ENCODE peak calls at places on chromosomes 16 and 17, in eight cellular contexts. P is stimulated activated effector memory CD8-positive, alpha-beta T cell treated with anti-CD3 and anti-CD28 coated beads, Interleukin-12 subunit alpha, Interleukin-12 subunit beta, amount 100 ng/mL, for 72 hours; V is anterior cingulate cortex; R is NCI-H1930; I is GM04503; C is PC-9; F is GM12864; W is H54. N is an unnamed sample.
A peak's percentile ranks its signal among the peaks of the same experiment; 100 is the strongest.

GRCh38 chr17:8436169-8436932 is 667 bp downstream of the NDEL1 start:
- DNase-seq in V (no peak), P (peak; percentile 56), I (peak; percentile 21), R (no peak), C (peak; percentile 70), W (peak; percentile 61), F (no peak), N (peak; percentile 67)

GRCh38 chr17:68035131-68035522 is 408 bp upstream of the KPNA2 start:
- DNase-seq in P (peak; percentile 72), R (peak; percentile 99), C (peak; percentile 91), F (no peak), V (peak; percentile 83), W (peak; percentile 82), I (no peak), N (peak; percentile 93)

GRCh38 chr17:49565948-49566491 is 9.7 kb upstream of the NXPH3 start:
- DNase-seq in F (no peak), W (no peak), P (no peak), I (no peak), V (no peak), C (peak; percentile 38), R (no peak), N (no peak)

GRCh38 chr17:47902039-47902744 is 6.2 kb downstream of the SP2 start:
- DNase-seq in V (no peak), W (no peak), F (no peak), I (no peak), R (no peak), P (no peak), C (no peak), N (no peak)

GRCh38 chr16:67372664-67373063 is 20.6 kb downstream of the TPPP3 start:
- DNase-seq in C (no peak), P (no peak), V (no peak), F (no peak), I (no peak), R (no peak), W (no peak), N (no peak)

GRCh38 chr16:4924593-4925378 is 12.2 kb downstream of the PPL start:
- DNase-seq in W (no peak), R (no peak), V (no peak), F (no peak), C (peak; percentile 99), I (no peak), P (no peak), N (peak; percentile 73)

GRCh38 chr16:68116256-68116853 is 31.2 kb downstream of the NFATC3 start:
- DNase-seq in W (no peak), I (no peak), P (no peak), C (no peak), F (no peak), R (no peak), V (no peak), N (peak; percentile 9)

GRCh38 chr16:86502856-86503748 is 7.2 kb upstream of the FOXF1 start:
- DNase-seq in V (no peak), F (no peak), P (no peak), C (no peak), R (no peak), W (no peak), I (no peak), N (no peak)

GRCh38 chr17:29078183-29079045 is 35.5 kb downstream of the PIPOX start:
- DNase-seq in C (peak; percentile 55), P (no peak), F (no peak), W (peak; percentile 53), V (no peak), R (no peak), I (no peak), N (no peak)

GRCh38 chr17:10875411-10875810 is 37.5 kb upstream of the PIRT start:
- DNase-seq in C (peak; percentile 4), V (no peak), I (no peak), F (no peak), P (no peak), W (no peak), R (no peak), N (no peak)

GRCh38 chr16:85222151-85222863 is 110.0 kb upstream of the CIBAR2 start:
- DNase-seq in R (no peak), P (no peak), V (no peak), F (no peak), I (no peak), W (no peak), C (no peak), N (no peak)

GRCh38 chr17:31307640-31308039 is 6.2 kb downstream of the EVI2B start:
- DNase-seq in R (no peak), I (no peak), C (no peak), V (no peak), F (no peak), P (no peak), W (no peak), N (no peak)

GRCh38 chr17:27340990-27341595 is 47.2 kb downstream of the WSB1 start:
- DNase-seq in R (no peak), V (no peak), F (no peak), W (no peak), P (no peak), I (no peak), C (no peak), N (no peak)

GRCh38 chr17:79220715-79221291 is 146.2 kb downstream of the ENGASE start:
- DNase-seq in W (no peak), R (no peak), V (no peak), I (no peak), F (no peak), P (no peak), C (no peak), N (no peak)

GRCh38 chr17:60345233-60345632 is 46.7 kb downstream of the USP32 start:
- DNase-seq in V (no peak), F (no peak), P (no peak), C (no peak), W (no peak), I (no peak), R (no peak), N (no peak)

GRCh38 chr17:66829386-66829864 is 5.5 kb upstream of the CACNG5 start:
- DNase-seq in F (no peak), V (no peak), I (peak; percentile 10), C (peak; percentile 40), W (peak; percentile 73), R (no peak), P (no peak), N (peak; percentile 46)

GRCh38 chr16:59886021-59886420 is 1151.9 kb upstream of the GOT2 start:
- DNase-seq in R (no peak), C (no peak), F (no peak), V (no peak), W (no peak), P (no peak), I (peak; percentile 65), N (peak; percentile 15)

GRCh38 chr17:43831633-43832032 is 1.3 kb downstream of the MPP3 start:
- DNase-seq in F (no peak), V (no peak), I (no peak), P (no peak), R (no peak), W (no peak), C (no peak), N (no peak)

GRCh38 chr17:7747586-7747985 is 30.0 kb downstream of the DNAH2 start:
- DNase-seq in V (no peak), I (peak; percentile 37), C (no peak), F (no peak), W (no peak), P (no peak), R (no peak), N (no peak)

GRCh38 chr16:7513429-7513828 is 180.8 kb downstream of the RBFOX1 start:
- DNase-seq in R (no peak), W (no peak), I (no peak), V (no peak), P (no peak), F (no peak), C (peak; percentile 2), N (no peak)

GRCh38 chr16:56930516-56931252 is 1.3 kb upstream of the HERPUD1 start:
- DNase-seq in V (no peak), F (no peak), P (no peak), C (no peak), R (no peak), I (no peak), W (no peak), N (no peak)

GRCh38 chr17:72747416-72747815 is 345.1 kb downstream of the SLC39A11 start:
- DNase-seq in R (no peak), I (no peak), P (no peak), W (no peak), C (no peak), V (no peak), F (no peak), N (no peak)

GRCh38 chr16:8355714-8356113 is 234.6 kb downstream of the TMEM114 start:
- DNase-seq in C (no peak), P (no peak), W (no peak), I (no peak), V (no peak), R (no peak), F (no peak), N (no peak)

GRCh38 chr17:81812571-81813370 is 8.8 kb downstream of the GCGR start:
- DNase-seq in W (no peak), R (no peak), V (no peak), C (no peak), I (no peak), F (no peak), P (no peak), N (no peak)

GRCh38 chr16:1990336-1991134 is 765 bp downstream of the SYNGR3 start:
- DNase-seq in R (peak; percentile 64), I (no peak), W (no peak), P (peak; percentile 46), V (no peak), F (no peak), C (no peak), N (peak; percentile 41)

GRCh38 chr17:40541060-40541872 is 24.0 kb downstream of the CCR7 start:
- DNase-seq in F (no peak), R (no peak), P (peak; percentile 43), V (no peak), W (no peak), I (no peak), C (no peak), N (no peak)

GRCh38 chr17:5241861-5242671 is 7.4 kb upstream of the SCIMP start:
- DNase-seq in F (peak; percentile 66), C (no peak), I (no peak), R (no peak), W (no peak), V (no peak), P (no peak), N (no peak)

GRCh38 chr17:76948726-76949342 is 80.6 kb downstream of the MGAT5B start:
- DNase-seq in I (no peak), C (no peak), V (no peak), F (no peak), R (no peak), W (no peak), P (no peak), N (no peak)

GRCh38 chr16:55577888-55578287 is 11.4 kb downstream of the CAPNS2 start:
- DNase-seq in V (no peak), R (no peak), C (no peak), W (no peak), I (no peak), P (no peak), F (no peak), N (no peak)

GRCh38 chr16:28473714-28474265 is 1.7 kb upstream of the NPIPB7 start:
- DNase-seq in C (no peak), V (no peak), I (no peak), R (no peak), F (no peak), W (no peak), P (no peak), N (no peak)

GRCh38 chr17:37774508-37774907 is 29.6 kb upstream of the HNF1B start:
- DNase-seq in C (no peak), V (no peak), W (no peak), P (no peak), F (peak; percentile 80), R (no peak), I (no peak), N (no peak)

GRCh38 chr17:81148986-81149533 is 16.2 kb upstream of the PVALEF start:
- DNase-seq in C (no peak), W (no peak), R (no peak), F (no peak), I (no peak), P (no peak), V (no peak), N (no peak)

GRCh38 chr16:30091474-30092372 is at the start of gene TBX6:
- DNase-seq in I (peak; percentile 49), R (peak; percentile 90), C (peak; percentile 98), W (no peak), V (peak; percentile 59), F (peak; percentile 65), P (peak; percentile 96), N (peak; percentile 94)

GRCh38 chr17:72305964-72306551 is 185.2 kb downstream of the SOX9 start:
- DNase-seq in W (no peak), V (no peak), R (no peak), P (no peak), F (no peak), I (peak; percentile 8), C (no peak), N (no peak)

N was measured in LoVo.